ENCODE peak calls at places on chromosomes 6 and 20, in eight cellular contexts. N is EL, V is left lung, G is ELR, B is anterior cingulate cortex, R is HT1080, P is GM10248, W is right lobe of liver. F is an unnamed sample.

GRCh38 chr20:63056236-63057132 is 49.7 kb upstream of the BHLHE23 start:
- DNase-seq in N (no peak), V (peak; percentile 79), G (peak; percentile 36), B (no peak), R (no peak), P (peak; percentile 78), W (peak; percentile 48), F (peak; percentile 82)

GRCh38 chr20:62778601-62779416 is 17.5 kb upstream of the MRGBP start:
- DNase-seq in N (no peak), V (no peak), G (no peak), B (no peak), R (no peak), P (no peak), W (no peak), F (no peak)

GRCh38 chr6:146984251-146984924 is 219.8 kb upstream of the STXBP5 start:
- DNase-seq in N (no peak), V (peak; percentile 23), G (no peak), B (no peak), R (no peak), P (no peak), W (no peak), F (no peak)

GRCh38 chr20:38108438-38109024 is 56.5 kb downstream of the TGM2 start:
- DNase-seq in N (no peak), V (no peak), G (peak; percentile 38), B (no peak), R (no peak), P (no peak), W (no peak), F (no peak)

GRCh38 chr6:164419099-164419498 is 890.3 kb downstream of the C6orf118 start:
- DNase-seq in N (no peak), V (no peak), G (no peak), B (no peak), R (no peak), P (no peak), W (no peak), F (no peak)

GRCh38 chr6:8276148-8276547 is 159.2 kb downstream of the SLC35B3 start:
- DNase-seq in N (no peak), V (no peak), G (no peak), B (no peak), R (no peak), P (no peak), W (no peak), F (no peak)

GRCh38 chr6:149094156-149094555 is 223.4 kb upstream of the TAB2 start:
- DNase-seq in N (peak; percentile 69), V (no peak), G (peak; percentile 45), B (no peak), R (peak; percentile 19), P (no peak), W (no peak), F (peak; percentile 18)

GRCh38 chr6:111462770-111463391 is 20.1 kb downstream of the REV3L start:
- DNase-seq in N (peak; percentile 42), V (no peak), G (peak; percentile 70), B (no peak), R (peak; percentile 49), P (no peak), W (no peak), F (no peak)

GRCh38 chr20:43322851-43323250 is 133.1 kb upstream of the PTPRT start:
- DNase-seq in N (peak; percentile 40), V (no peak), G (peak; percentile 15), B (no peak), R (peak; percentile 4), P (no peak), W (no peak), F (no peak)

GRCh38 chr20:51542033-51542893 is at the start of gene NFATC2:
- DNase-seq in N (no peak), V (peak; percentile 85), G (no peak), B (no peak), R (no peak), P (peak; percentile 89), W (peak; percentile 84), F (peak; percentile 79)

GRCh38 chr6:1598886-1599285 is 10.8 kb upstream of the FOXC1 start:
- DNase-seq in N (no peak), V (peak; percentile 78), G (no peak), B (no peak), R (no peak), P (no peak), W (no peak), F (no peak)

GRCh38 chr20:63924241-63924640 is 29.3 kb downstream of the DNAJC5 start:
- DNase-seq in N (no peak), V (no peak), G (no peak), B (no peak), R (no peak), P (no peak), W (no peak), F (no peak)

GRCh38 chr6:44528716-44529115 is 141.2 kb downstream of the CDC5L start:
- DNase-seq in N (no peak), V (no peak), G (no peak), B (no peak), R (no peak), P (no peak), W (no peak), F (no peak)

GRCh38 chr20:46230811-46231282 is 77.5 kb downstream of the CDH22 start:
- DNase-seq in N (peak; percentile 17), V (no peak), G (peak; percentile 36), B (no peak), R (peak; percentile 20), P (no peak), W (no peak), F (peak; percentile 91)

GRCh38 chr6:119830494-119831295 is 481.1 kb upstream of the MAN1A1 start:
- DNase-seq in N (no peak), V (peak; percentile 35), G (no peak), B (no peak), R (no peak), P (no peak), W (no peak), F (peak; percentile 41)

GRCh38 chr20:25418779-25419178 is 11.3 kb downstream of the GINS1 start:
- DNase-seq in N (peak; percentile 55), V (no peak), G (peak; percentile 54), B (no peak), R (no peak), P (no peak), W (no peak), F (no peak)

GRCh38 chr6:154258064-154258757 is 98.4 kb downstream of the IPCEF1 start:
- DNase-seq in N (no peak), V (no peak), G (no peak), B (no peak), R (no peak), P (peak; percentile 27), W (no peak), F (no peak)

GRCh38 chr6:143233563-143234285 is 173.0 kb downstream of the AIG1 start:
- DNase-seq in N (no peak), V (no peak), G (no peak), B (no peak), R (no peak), P (no peak), W (no peak), F (peak; percentile 39)

GRCh38 chr6:169904051-169904922 is 152.9 kb downstream of the ERMARD start:
- DNase-seq in N (no peak), V (peak; percentile 57), G (no peak), B (no peak), R (no peak), P (no peak), W (peak; percentile 85), F (no peak)

GRCh38 chr6:148501178-148501590 is 158.5 kb downstream of the SASH1 start:
- DNase-seq in N (peak; percentile 99), V (no peak), G (peak; percentile 95), B (no peak), R (peak; percentile 94), P (no peak), W (no peak), F (no peak)

GRCh38 chr6:111177131-111177530 is 89.8 kb downstream of the SLC16A10 start:
- DNase-seq in N (no peak), V (no peak), G (no peak), B (no peak), R (no peak), P (no peak), W (no peak), F (no peak)

GRCh38 chr6:161079566-161080262 is 88.1 kb downstream of the MAP3K4 start:
- DNase-seq in N (peak; percentile 76), V (no peak), G (peak; percentile 91), B (no peak), R (peak; percentile 93), P (no peak), W (no peak), F (no peak)

GRCh38 chr6:118644007-118644406 is 7.4 kb downstream of the CEP85L start:
- DNase-seq in N (peak; percentile 26), V (no peak), G (peak; percentile 39), B (no peak), R (no peak), P (no peak), W (no peak), F (no peak)

F was measured in neural progenitor cell.